ENCODE peak calls at places on chromosomes 3 and 15, in six cellular contexts. I is mesenchymal stem cell, A is H9, Q is neuronal stem cell, Y is trophoblast cell, U is mesendoderm. C is an unnamed sample.

GRCh38 chr3:57745101-57745500 is 11.0 kb upstream of the SLMAP start:
- DNase-seq in I (no peak), A (no peak), Q (no peak), Y (no peak), U (no peak), C (no peak)

GRCh38 chr15:37980010-37980409 is 45.6 kb downstream of the TMCO5A start:
- DNase-seq in I (no peak), A (no peak), Q (no peak), Y (no peak), U (no peak), C (no peak)

GRCh38 chr15:35705885-35706590 is 160.1 kb upstream of the DPH6 start:
- DNase-seq in I (peak), A (no peak), Q (no peak), Y (no peak), U (peak), C (peak)

GRCh38 chr3:53346922-53347260 is 452 bp downstream of the DCP1A start:
- DNase-seq in I (no peak), A (no peak), Q (no peak), Y (no peak), U (no peak), C (no peak)

GRCh38 chr3:114762144-114762543 is 384.9 kb downstream of the ZBTB20 start:
- DNase-seq in I (no peak), A (no peak), Q (no peak), Y (no peak), U (no peak), C (no peak)

GRCh38 chr3:12154151-12154550 is 4.6 kb downstream of the TIMP4 start:
- DNase-seq in I (peak), A (no peak), Q (no peak), Y (no peak), U (no peak), C (peak)

GRCh38 chr3:12545473-12545791 is at the start of gene MKRN2OS:
- DNase-seq in I (peak), A (no peak), Q (no peak), Y (peak), U (peak), C (peak)

GRCh38 chr3:129230311-129231019 is 18.9 kb upstream of the COPG1 start:
- DNase-seq in I (peak), A (no peak), Q (no peak), Y (no peak), U (no peak), C (peak)

GRCh38 chr3:132006605-132007204 is 28.1 kb downstream of the CPNE4 start:
- DNase-seq in I (peak), A (peak), Q (peak), Y (peak), U (peak), C (peak)

GRCh38 chr3:49929333-49930240 is at the start of gene MON1A:
- DNase-seq in I (peak), A (peak), Q (peak), Y (peak), U (peak), C (peak)

GRCh38 chr15:99343208-99343607 is 91.9 kb downstream of the LRRC28 start:
- DNase-seq in I (no peak), A (no peak), Q (no peak), Y (no peak), U (no peak), C (no peak)

GRCh38 chr3:31653464-31653863 is 120.7 kb downstream of the STT3B start:
- DNase-seq in I (no peak), A (no peak), Q (no peak), Y (no peak), U (no peak), C (no peak)

GRCh38 chr15:48360841-48361240 is 29.6 kb downstream of the DUT start:
- DNase-seq in I (peak), A (no peak), Q (no peak), Y (no peak), U (peak), C (peak)

GRCh38 chr3:38163117-38163870 is 2.0 kb upstream of the OXSR1 start:
- DNase-seq in I (peak), A (peak), Q (no peak), Y (no peak), U (peak), C (no peak)

GRCh38 chr15:72585659-72586058 is 68.8 kb upstream of the GOLGA6B start:
- DNase-seq in I (peak), A (no peak), Q (no peak), Y (no peak), U (peak), C (peak)

GRCh38 chr15:30062881-30063280 is 19.9 kb upstream of the GOLGA8J start:
- DNase-seq in I (no peak), A (no peak), Q (no peak), Y (no peak), U (no peak), C (no peak)
- H3K23ac ChIP-seq in I (no peak), A (no peak), Q (no peak), Y (no peak), U (no peak), C (no peak)

GRCh38 chr15:41653760-41654159 is 6.4 kb upstream of the MGA start:
- DNase-seq in I (no peak), A (no peak), Q (no peak), Y (no peak), U (no peak), C (no peak)
- H3K23ac ChIP-seq in I (no peak), A (no peak), Q (no peak), Y (no peak), U (no peak), C (no peak)

DNA sequence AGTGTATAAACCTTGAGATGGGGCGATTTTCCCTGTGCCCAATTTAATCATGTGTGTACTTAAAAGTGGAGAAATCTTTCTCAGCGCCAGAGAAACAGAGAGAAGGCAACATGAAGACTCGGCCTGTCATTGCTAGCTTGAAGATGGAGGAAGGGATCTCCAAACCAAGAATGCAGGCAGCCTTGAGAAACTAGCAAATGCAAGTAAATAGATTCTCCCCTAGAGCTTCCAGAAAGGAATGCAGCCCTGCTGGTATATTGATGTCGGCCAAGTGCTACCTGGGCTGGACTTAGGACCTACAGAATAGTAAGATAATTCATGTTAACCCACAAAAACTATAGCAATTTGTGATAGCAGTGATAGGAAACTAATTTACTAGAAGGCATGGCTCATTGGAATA is 150.9 kb upstream of the ABI3BP start:
- DNase-seq in I (no peak), A (no peak), Q (no peak), Y (peak), U (peak), C (no peak)
- H3K23ac ChIP-seq in I (no peak), A (no peak), Q (no peak), Y (no peak), U (no peak), C (no peak)

GRCh38 chr3:103785537-103785936 is 1350.7 kb downstream of the ZPLD1 start:
- DNase-seq in I (no peak), A (no peak), Q (no peak), Y (no peak), U (no peak), C (no peak)
- H3K23ac ChIP-seq in I (no peak), A (no peak), Q (no peak), Y (no peak), U (no peak), C (no peak)

DNA sequence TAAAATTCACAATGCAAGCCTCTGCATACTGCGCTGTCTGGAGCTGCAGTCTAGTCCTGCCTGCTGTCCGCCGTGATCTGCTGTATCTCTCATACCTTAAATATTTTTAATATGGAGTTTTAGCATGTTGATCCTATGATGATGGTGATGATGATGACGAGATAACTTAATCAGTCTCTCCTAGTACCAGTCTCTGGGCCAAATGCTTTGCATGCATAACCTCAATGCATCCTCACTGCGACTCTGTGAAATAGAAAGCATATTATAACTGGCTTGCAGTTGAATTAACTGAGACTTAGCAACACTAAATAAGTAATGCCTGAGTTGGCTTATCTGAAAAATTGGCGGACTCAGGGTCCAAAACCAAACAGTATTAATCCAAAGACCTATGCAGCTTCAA is 38.4 kb upstream of the BCHE start:
- DNase-seq in I (no peak), A (no peak), Q (no peak), Y (no peak), U (no peak), C (no peak)
- H3K23ac ChIP-seq in I (no peak), A (no peak), Q (no peak), Y (no peak), U (no peak), C (no peak)

GRCh38 chr15:25582886-25583285 is 144.1 kb upstream of the UBE3A start:
- DNase-seq in I (no peak), A (no peak), Q (no peak), Y (no peak), U (no peak), C (no peak)

DNA sequence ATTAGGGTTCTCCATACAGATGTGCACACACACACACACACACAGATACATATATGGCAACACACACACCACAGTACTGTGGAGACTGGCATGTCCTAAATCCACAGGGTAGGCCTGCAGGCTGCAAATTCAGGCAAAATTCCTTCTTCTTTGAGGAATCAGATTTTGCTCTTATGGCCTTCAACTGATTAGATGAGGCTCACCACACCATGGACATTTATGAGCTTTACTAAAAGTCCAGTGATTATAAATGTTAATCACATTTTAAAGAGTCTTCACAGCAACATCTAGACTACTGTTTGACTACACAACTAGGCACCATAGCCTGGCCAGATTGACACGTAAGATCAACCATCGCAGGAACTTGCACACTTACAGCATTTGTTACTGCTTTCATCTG is 140.3 kb upstream of the UBE3A start:
- DNase-seq in I (no peak), A (no peak), Q (no peak), Y (no peak), U (no peak), C (no peak)
- H3K23ac ChIP-seq in I (no peak), A (no peak), Q (no peak), Y (no peak), U (no peak), C (no peak)

DNA sequence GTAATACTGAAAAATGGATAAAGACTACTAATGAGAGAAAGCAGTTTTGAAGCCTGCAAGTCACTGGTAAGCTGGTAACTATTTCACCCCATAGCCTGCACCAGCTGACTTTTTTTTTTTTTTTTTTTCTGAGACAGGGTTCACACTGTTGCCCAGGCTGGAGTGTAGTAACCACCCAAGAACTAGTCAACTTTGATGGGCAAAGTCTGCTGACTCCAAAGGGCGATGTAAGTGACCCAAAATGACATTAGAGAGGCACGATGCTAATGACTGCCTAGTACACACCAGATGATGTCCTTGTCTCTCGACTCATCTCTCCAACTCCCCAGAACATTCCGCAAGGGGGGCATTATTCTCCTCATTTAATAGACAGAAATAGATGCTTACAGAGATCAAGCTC is 12.9 kb upstream of the TMEM41A start:
- DNase-seq in I (no peak), A (no peak), Q (no peak), Y (no peak), U (no peak), C (no peak)
- H3K23ac ChIP-seq in I (no peak), A (no peak), Q (no peak), Y (no peak), U (no peak), C (no peak)

DNA sequence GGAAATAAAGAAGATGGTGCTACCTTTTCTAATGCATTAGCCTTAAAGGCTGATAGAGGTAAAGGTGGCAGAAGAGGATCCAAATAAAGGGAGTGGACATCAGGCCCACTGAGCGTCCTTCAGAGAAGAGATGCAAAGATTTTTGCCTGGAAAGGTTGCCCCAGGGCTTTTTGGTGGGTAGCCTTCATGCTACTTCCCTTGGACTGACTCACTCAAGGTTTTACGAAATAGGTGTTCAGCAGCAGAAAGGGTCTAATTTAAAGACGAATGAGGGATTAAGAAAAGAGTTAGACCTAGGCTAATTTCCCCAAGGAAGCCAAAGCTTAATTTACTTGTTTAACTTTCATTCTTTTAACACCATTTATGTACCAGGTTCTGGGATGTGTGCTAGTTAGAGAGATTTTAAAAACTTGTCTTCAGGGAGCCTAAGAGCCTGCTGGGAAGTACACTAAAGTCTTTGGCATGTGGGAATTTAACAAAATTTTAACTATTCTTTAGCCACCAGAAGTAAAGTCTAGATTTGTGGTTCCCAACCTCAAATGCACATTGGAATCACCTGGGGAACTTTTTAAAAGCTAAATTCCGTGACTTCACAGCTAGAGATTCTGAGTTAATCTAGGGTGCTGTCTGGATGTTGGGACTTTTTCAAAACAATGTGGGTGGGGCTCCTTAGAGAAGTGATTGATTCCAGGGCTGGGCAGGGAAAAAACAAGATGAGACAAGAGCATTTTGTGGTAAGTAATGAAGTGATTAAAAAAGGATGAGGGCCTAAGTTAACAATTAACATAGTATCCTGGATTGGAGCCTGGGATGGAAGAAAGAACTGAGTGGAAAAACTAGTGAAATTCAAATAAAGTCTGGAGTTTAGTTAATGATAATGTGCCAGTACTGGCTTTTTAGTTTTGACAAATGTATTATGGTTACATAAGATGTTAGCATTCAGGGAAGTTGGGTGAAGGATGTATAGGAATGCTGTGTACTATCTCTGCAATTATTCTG is 3.4 kb downstream of the IL20RB start:
- DNase-seq in I (peak), A (no peak), Q (no peak), Y (peak), U (peak), C (no peak)
- H3K23ac ChIP-seq in I (no peak), A (no peak), Q (no peak), Y (no peak), U (no peak), C (no peak)